ENCODE peak calls at places on chromosomes 7 and 10, in four cellular contexts. One of them, this sample, is unnamed.

GRCh38 chr7:132480534-132480933 is 95.7 kb downstream of the PLXNA4 start:
- DNase-seq in GM12878: no peak
- DNase-seq in H1: no peak
- DNase-seq in HepG2: no peak
- DNase-seq in this sample: no peak

GRCh38 chr7:134690016-134690415 is 43.4 kb downstream of the BPGM start:
- DNase-seq in HepG2: no peak
- DNase-seq in H1: no peak
- DNase-seq in GM12878: no peak
- DNase-seq in this sample: peak; percentile 48

GRCh38 chr10:108360187-108360586 is 1195.7 kb upstream of the SORCS1 start:
- DNase-seq in HepG2: no peak
- DNase-seq in H1: no peak
- DNase-seq in GM12878: no peak
- DNase-seq in this sample: no peak

GRCh38 chr10:96502561-96503267 is 11.0 kb downstream of the TLL2 start:
- DNase-seq in GM12878: no peak
- DNase-seq in HepG2: no peak
- DNase-seq in H1: no peak
- DNase-seq in this sample: no peak

GRCh38 chr10:75108684-75109458 is 2.6 kb upstream of the SAMD8 start:
- DNase-seq in HepG2: peak; percentile 58
- DNase-seq in GM12878: no peak
- DNase-seq in H1: peak; percentile 86
- DNase-seq in this sample: peak; percentile 62

GRCh38 chr7:120738816-120739215 is 119.1 kb downstream of the TSPAN12 start:
- DNase-seq in HepG2: no peak
- DNase-seq in H1: no peak
- DNase-seq in GM12878: no peak
- DNase-seq in this sample: no peak

GRCh38 chr10:46272863-46273415 is 13.9 kb upstream of the ANTXRL start:
- DNase-seq in GM12878: no peak
- DNase-seq in H1: peak; percentile 41
- DNase-seq in HepG2: no peak
- DNase-seq in this sample: no peak

GRCh38 chr10:60734226-60734625 is 44.1 kb upstream of the CDK1 start:
- DNase-seq in HepG2: no peak
- DNase-seq in GM12878: no peak
- DNase-seq in H1: no peak
- DNase-seq in this sample: no peak

GRCh38 chr10:35641430-35642015 is 573 bp downstream of the FZD8 start:
- DNase-seq in HepG2: no peak
- DNase-seq in GM12878: no peak
- DNase-seq in H1: no peak
- DNase-seq in this sample: peak; percentile 60

GRCh38 chr7:15725036-15725435 is 38.6 kb upstream of the MEOX2 start:
- DNase-seq in HepG2: no peak
- DNase-seq in H1: no peak
- DNase-seq in GM12878: no peak
- DNase-seq in this sample: no peak

GRCh38 chr7:15723840-15724239 is 37.4 kb upstream of the MEOX2 start:
- DNase-seq in H1: no peak
- DNase-seq in HepG2: no peak
- DNase-seq in GM12878: no peak
- DNase-seq in this sample: no peak

DNA sequence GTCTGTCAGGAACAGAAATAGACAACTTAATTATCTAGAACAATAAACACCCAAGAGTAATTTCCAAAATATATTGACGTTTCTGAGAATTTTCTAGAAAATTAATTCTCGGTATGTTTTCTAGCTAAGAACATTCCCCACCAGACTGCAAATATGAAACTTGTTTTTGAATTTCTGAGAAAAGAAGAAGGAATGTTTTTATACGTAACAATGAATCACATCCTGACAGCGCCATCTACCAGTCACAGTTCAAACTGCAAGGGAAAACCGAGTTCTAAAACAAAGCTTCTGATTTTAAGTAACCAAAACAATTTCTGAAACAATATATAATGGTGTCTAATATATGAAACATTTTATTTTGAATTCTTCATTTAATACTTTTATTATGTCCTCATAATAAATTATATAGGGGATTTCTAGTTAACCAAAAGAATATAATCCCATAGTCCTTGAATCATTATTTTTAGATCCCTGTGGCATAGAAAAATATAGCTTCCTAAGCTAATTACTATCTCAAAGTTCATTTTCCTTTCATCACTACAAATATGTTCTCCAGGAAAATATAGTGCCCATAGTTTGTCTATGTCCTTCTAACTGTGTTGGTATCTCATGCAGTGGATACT is 34.5 kb upstream of the MEOX2 start:
- DNase-seq in GM12878: no peak
- DNase-seq in H1: peak; percentile 50
- DNase-seq in HepG2: peak; percentile 2
- DNase-seq in this sample: no peak
- TF ChIP-seq JUND in GM12878: no peak
- TF ChIP-seq JUND in H1: no peak
- TF ChIP-seq JUND in HepG2: no peak
- TF ChIP-seq JUND in this sample: no peak

DNA sequence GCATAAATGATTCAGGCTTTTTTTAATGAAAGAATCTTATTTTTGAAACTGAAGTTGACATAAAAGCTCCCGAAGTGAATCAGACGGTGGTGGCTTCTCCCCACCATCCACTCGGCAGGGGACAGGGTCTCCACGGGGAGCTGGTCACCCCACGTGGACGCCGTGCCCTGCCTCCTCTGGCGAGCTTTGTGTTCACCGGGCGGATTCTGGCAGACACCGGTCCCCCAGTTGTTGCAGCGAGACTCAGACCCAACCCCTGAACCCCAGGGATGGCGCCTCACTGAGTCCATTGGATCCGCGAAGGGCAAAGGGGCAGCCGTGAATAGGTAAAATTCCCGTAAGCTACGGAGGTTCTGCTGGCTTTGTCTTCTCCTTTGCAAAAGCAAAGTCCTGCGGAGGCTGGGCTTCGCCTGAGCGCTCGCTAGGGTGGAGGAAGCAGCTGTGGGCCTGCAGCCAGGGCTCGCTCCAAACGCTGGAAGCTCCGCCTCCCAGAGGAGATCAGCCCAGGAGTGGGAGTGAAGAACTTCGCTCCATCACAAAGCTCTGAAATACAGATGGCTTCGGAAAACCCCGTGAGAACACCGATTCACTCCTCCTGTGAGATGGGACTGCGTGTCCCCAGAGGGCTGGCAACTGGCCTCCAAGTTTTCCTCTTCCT is 38.3 kb downstream of the PTPRN2 start:
- DNase-seq in GM12878: no peak
- DNase-seq in HepG2: no peak
- DNase-seq in H1: no peak
- DNase-seq in this sample: no peak
- TF ChIP-seq JUND in GM12878: no peak
- TF ChIP-seq JUND in HepG2: no peak
- TF ChIP-seq JUND in H1: no peak
- TF ChIP-seq JUND in this sample: no peak

DNA sequence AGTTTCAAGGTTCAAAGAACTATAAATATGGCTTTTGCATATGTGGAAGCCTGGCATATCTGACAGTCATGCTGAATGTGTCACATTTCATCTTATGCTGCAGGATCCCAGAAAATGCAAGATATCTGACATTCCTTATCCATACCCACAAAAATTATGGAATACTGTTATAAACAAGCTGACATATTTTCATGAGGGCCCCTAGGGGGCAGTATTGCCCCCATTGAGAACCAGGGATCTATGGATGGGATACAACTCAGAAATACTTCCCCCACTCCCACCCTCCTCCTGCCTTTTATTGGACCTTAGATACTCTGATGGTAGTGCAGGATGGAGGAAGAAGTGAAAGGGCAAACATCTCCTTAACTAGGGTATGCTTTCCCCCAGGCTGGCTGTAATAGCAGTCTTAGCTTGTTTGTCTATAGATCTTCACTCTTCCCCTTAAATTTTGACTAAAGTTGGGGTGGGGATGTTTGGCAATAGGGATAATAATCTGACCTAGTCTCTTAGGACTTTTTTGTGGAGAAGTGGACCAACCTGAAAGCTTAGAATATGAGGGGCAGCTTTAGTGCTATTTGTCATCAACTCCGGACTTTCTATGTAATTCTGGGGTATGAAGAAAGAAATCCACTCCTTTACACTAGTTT is 3.5 kb upstream of the GNGT1 start:
- DNase-seq in GM12878: no peak
- DNase-seq in H1: peak; percentile 54
- DNase-seq in HepG2: peak; percentile 25
- DNase-seq in this sample: no peak
- TF ChIP-seq JUND in GM12878: no peak
- TF ChIP-seq JUND in H1: no peak
- TF ChIP-seq JUND in HepG2: no peak
- TF ChIP-seq JUND in this sample: no peak

DNA sequence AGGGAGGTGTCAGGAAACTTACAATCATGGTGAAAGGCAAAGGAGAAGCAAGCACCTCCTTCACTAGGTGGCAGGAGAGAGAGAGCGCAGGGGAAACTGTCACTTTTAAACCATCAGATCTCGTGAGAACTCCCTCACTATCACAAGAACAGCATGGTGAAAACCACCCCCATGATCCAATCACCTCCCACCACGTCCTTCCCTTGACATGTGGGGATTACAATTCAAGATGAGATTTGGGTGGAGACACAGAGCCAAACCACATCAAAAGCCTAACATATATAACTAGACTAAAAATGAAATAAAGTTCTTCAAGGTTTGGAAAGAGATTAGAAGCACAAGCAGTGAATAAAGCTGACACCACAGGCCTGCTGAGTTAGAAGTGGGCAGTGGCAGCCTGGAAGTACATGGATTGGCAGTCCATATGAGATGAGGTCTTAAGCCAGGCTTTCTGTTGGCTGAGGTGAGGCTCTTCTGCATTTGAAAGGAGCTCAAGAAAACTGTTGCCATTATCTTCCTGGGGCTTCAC is 96.4 kb upstream of the MDFIC start:
- DNase-seq in H1: peak; percentile 51
- DNase-seq in GM12878: no peak
- DNase-seq in HepG2: no peak
- DNase-seq in this sample: peak; percentile 9
- TF ChIP-seq JUND in H1: no peak
- TF ChIP-seq JUND in GM12878: no peak
- TF ChIP-seq JUND in HepG2: no peak
- TF ChIP-seq JUND in this sample: no peak

GRCh38 chr7:87797395-87797794 is 78.8 kb downstream of the SLC25A40 start:
- DNase-seq in HepG2: no peak
- DNase-seq in H1: no peak
- DNase-seq in GM12878: no peak
- DNase-seq in this sample: no peak
- TF ChIP-seq JUND in HepG2: no peak
- TF ChIP-seq JUND in H1: no peak
- TF ChIP-seq JUND in GM12878: no peak
- TF ChIP-seq JUND in this sample: no peak

GRCh38 chr10:79488303-79488702 is 24.0 kb upstream of the EIF5AL1 start:
- DNase-seq in H1: no peak
- DNase-seq in GM12878: no peak
- DNase-seq in HepG2: no peak
- DNase-seq in this sample: peak; percentile 27
- TF ChIP-seq JUND in H1: no peak
- TF ChIP-seq JUND in GM12878: no peak
- TF ChIP-seq JUND in HepG2: no peak
- TF ChIP-seq JUND in this sample: no peak

This sample was measured in T47D.